ENCODE peak calls at places on chromosomes 13 and 19, in eight cellular contexts. E, U, Y, M, D, I, R and Q are unnamed samples.

GRCh38 chr13:39100996-39101751 is 62.9 kb downstream of the NHLRC3 start:
- DNase-seq in E (no peak), U (no peak), Y (no peak), M (no peak), D (no peak), I (no peak), R (no peak), Q (no peak)

GRCh38 chr13:106602178-106602577 is 34.2 kb upstream of the ARGLU1 start:
- DNase-seq in E (no peak), U (no peak), Y (no peak), M (no peak), D (no peak), I (no peak), R (no peak), Q (no peak)

GRCh38 chr13:77028202-77028601 is 1.2 kb upstream of the FBXL3 start:
- DNase-seq in E (no peak), U (no peak), Y (no peak), M (no peak), D (no peak), I (no peak), R (no peak), Q (no peak)

GRCh38 chr19:23474172-23474571 is 78.9 kb upstream of the ZNF91 start:
- DNase-seq in E (no peak), U (no peak), Y (no peak), M (no peak), D (no peak), I (no peak), R (no peak), Q (no peak)

GRCh38 chr13:64850017-64850416 is 2380.1 kb downstream of the PCDH9 start:
- DNase-seq in E (no peak), U (no peak), Y (no peak), M (no peak), D (no peak), I (no peak), R (no peak), Q (no peak)

GRCh38 chr13:27252467-27252866 is 1.1 kb downstream of the RPL21 start:
- DNase-seq in E (no peak), U (no peak), Y (no peak), M (no peak), D (no peak), I (no peak), R (no peak), Q (no peak)

GRCh38 chr13:20997301-20998061 is 63.9 kb downstream of the LATS2 start:
- DNase-seq in E (peak), U (no peak), Y (no peak), M (no peak), D (no peak), I (no peak), R (no peak), Q (no peak)

GRCh38 chr19:16199275-16199932 is 1.7 kb downstream of the AP1M1 start:
- DNase-seq in E (no peak), U (no peak), Y (no peak), M (no peak), D (no peak), I (no peak), R (no peak), Q (no peak)

GRCh38 chr19:4347521-4347920 is 4.2 kb downstream of the MPND start:
- DNase-seq in E (no peak), U (no peak), Y (no peak), M (no peak), D (no peak), I (no peak), R (no peak), Q (no peak)

GRCh38 chr13:110574161-110574560 is 12.6 kb upstream of the RAB20 start:
- DNase-seq in E (no peak), U (no peak), Y (no peak), M (no peak), D (no peak), I (no peak), R (no peak), Q (no peak)

GRCh38 chr13:23928985-23929384 is 31.7 kb upstream of the C1QTNF9B start:
- DNase-seq in E (no peak), U (no peak), Y (no peak), M (no peak), D (no peak), I (peak), R (no peak), Q (peak)
- TF ChIP-seq REST in E (no peak), U (no peak), Y (no peak), M (no peak), D (no peak), I (no peak), R (no peak), Q (no peak)

DNA sequence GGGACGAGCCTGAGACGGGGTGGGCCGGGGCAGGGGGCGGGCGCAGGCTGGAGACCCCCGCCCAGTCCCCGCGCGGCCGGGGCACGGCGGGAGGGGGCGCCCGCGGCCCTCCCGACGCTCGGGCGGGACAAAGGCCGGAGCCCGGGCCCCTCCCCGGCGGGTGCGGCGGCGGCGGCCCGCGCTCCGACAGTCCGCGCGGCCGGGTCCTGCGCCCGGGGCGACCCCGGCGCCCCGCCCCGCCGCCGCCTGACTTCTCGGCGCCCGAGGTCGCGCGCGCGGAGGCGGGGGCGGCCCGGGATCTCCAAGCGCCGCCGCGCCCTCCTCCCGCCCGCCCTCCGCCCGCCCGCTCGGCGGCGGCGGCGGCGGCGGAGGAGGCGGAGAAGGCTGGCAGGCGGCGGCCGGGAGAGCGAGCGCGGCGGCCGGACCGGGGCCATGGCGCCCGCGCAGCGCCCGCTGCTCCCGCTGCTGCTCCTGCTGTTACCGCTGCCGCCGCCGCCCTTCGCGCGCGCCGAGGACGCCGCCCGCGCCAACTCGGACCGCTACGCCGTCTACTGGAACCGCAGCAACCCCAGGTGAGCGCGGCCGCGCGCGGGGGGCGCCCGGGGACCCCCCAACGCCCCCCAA is at the start of gene EFNA2:
- DNase-seq in E (no peak), U (no peak), Y (peak), M (no peak), D (no peak), I (peak), R (no peak), Q (no peak)
- H3K4me3 ChIP-seq in E (peak), U (no peak), Y (no peak), M (no peak), D (peak), I (peak), R (peak), Q (peak)

DNA sequence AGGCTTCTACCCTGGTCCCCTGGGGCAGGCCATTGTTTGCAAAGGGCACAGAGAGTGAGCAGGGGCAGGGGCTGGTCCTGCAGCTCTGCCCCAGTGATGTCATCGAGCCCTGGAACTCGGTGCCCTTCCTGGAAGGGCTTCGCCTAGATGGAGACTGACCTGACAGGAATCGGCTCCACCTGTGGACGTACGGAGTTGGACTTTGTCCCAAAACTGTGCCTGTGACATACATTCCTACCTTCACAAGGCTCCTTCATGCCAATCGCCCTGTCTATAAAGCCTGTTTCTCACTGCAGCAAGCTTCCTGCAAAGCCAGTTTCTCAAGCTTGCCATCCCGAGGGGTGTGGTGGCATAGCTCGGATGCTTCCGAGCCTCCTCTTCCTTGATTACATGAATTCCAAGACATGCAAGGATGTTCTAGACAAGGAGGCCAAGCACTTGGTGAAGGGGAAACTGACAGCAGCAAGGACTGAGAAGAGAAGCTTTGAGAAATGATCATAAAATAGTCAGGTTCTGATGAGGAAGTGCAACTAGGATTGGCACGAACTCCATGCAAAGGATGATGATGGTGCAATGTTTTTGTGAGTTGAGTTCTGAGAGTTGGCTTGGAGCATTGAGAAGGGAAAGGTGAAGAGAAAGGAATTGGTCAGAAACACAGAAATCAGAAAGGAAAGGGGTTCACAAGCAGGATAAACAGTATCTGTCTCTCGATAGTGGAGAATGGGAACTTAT is 73.6 kb upstream of the STK24 start:
- DNase-seq in E (no peak), U (no peak), Y (no peak), M (peak), D (no peak), I (no peak), R (no peak), Q (no peak)
- TF ChIP-seq POLR2AphosphoS5 in E (no peak), U (no peak), Y (no peak), M (no peak), D (no peak), I (no peak), R (no peak), Q (no peak)

DNA sequence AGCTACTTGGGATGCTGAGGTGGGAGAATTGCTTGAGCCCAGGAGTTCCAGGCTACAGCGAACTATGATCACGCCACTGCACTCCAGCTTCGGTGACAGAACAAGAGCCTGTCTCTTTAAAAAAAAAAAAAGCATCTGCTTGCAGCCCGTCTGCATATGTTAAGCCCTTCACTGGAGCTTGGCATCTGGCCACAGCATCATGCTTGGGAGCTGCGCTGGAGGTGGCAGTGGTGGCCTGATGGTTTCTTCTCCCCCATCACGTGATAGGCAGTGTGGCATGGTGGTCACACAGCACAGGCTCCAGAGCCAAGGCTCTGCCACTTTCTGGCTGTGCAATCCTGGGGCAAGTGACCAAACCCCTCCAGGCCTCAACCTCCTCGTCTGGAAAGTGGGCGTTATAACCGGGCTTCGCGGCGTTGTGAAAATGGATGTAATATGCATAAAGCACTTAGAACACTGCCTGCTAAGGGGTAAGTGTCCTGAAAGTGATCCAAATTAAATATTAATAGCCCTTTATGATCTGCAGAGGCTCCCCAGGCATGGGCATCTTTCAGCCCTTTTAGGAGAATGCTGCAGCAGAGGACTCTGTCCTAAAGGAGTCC is 24.4 kb downstream of the MARK4 start:
- DNase-seq in E (no peak), U (no peak), Y (no peak), M (no peak), D (no peak), I (peak), R (no peak), Q (no peak)
- TF ChIP-seq REST in E (no peak), U (no peak), Y (no peak), M (no peak), D (no peak), I (no peak), R (no peak), Q (no peak)

DNA sequence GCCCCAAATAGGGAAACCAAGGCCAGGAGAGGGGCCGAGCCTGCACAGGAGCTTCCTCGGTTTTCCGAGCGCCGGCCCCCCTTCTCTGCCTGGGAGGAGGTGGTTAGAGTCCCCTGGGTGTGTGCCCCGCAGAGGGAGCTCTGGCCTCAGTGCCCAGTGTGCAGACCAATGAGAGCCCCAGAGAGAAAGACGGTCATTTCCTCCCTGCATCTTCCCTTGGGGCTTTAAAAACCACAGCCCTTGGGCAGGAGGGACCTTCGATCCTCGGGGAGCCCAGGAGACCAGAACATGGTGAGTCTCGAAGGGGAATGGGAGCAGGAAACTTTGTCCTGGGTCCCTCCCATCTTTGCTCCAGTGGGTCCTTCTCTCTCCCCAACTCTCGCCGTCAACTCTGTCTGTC is at the start of gene C5AR1:
- DNase-seq in E (no peak), U (no peak), Y (no peak), M (no peak), D (no peak), I (no peak), R (no peak), Q (no peak)
- H3K4me3 ChIP-seq in E (no peak), U (no peak), Y (no peak), M (peak), D (no peak), I (no peak), R (peak), Q (no peak)

DNA sequence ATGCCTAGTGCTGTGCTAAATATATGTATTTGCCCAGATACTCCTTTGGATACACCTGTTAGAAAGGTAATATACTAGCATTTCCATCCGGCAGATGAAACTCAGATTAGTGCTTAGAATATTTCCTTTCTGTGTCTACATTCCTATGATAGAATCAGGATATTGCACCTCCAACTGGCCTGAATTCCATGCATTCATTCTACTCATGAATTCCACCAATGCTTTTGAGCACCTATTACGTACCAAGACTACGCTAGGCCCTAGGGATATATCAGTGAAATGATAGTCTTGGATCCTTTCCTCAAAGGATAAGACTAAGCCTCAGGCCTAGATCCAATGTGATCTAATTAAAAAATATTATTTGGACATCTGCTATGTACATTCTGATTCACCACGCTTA is 223.8 kb upstream of the SERP2 start:
- DNase-seq in E (no peak), U (no peak), Y (no peak), M (no peak), D (no peak), I (peak), R (no peak), Q (no peak)
- TF ChIP-seq POLR2AphosphoS5 in E (no peak), U (no peak), Y (no peak), M (no peak), D (no peak), I (no peak), R (no peak), Q (no peak)

GRCh38 chr13:48334534-48335127 is 31.1 kb downstream of the RB1 start:
- DNase-seq in E (peak), U (peak), Y (no peak), M (no peak), D (peak), I (peak), R (peak), Q (peak)

GRCh38 chr13:48333976-48334375 is 30.4 kb downstream of the RB1 start:
- DNase-seq in E (no peak), U (no peak), Y (no peak), M (no peak), D (no peak), I (no peak), R (no peak), Q (no peak)
- TF ChIP-seq REST in E (no peak), U (no peak), Y (no peak), M (no peak), D (no peak), I (no peak), R (no peak), Q (no peak)

GRCh38 chr19:18420931-18421330 is 1.7 kb downstream of the SSBP4 start:
- DNase-seq in E (no peak), U (no peak), Y (no peak), M (no peak), D (no peak), I (no peak), R (no peak), Q (no peak)
- H3K4me3 ChIP-seq in E (no peak), U (peak), Y (peak), M (no peak), D (peak), I (peak), R (peak), Q (peak)

GRCh38 chr19:35702223-35703012 is 1.9 kb upstream of the ZBTB32 start:
- DNase-seq in E (peak), U (peak), Y (peak), M (peak), D (peak), I (peak), R (peak), Q (peak)
- TF ChIP-seq POLR2AphosphoS5 in E (peak), U (peak), Y (no peak), M (no peak), D (peak), I (no peak), R (peak), Q (peak)